ENCODE peak calls at places on chromosome 16, in nine cellular contexts. N is stimulated activated CD8-positive, alpha-beta memory T cell treated with anti-CD3 and anti-CD28 coated beads, Interleukin-12 subunit alpha, Interleukin-12 subunit beta, amount 100 ng/mL, for 4 hours; V is lung microvascular endothelial cell; W is SW 1271; B is HTR-8/SVneo; G is hepatocyte; T is effector memory CD4-positive, alpha-beta T cell; E is HuH-7; Z is fibroblast of lung. Y is an unnamed sample.

GRCh38 chr16:49649013-49649785 is 206.7 kb downstream of the ZNF423 start:
- DNase-seq in N (no peak), V (no peak), W (no peak), B (no peak), G (no peak), T (no peak), E (no peak), Z (peak), Y (peak)

GRCh38 chr16:15548482-15548891 is 94.5 kb downstream of the MARF1 start:
- DNase-seq in N (no peak), V (no peak), W (no peak), B (no peak), G (no peak), T (no peak), E (no peak), Z (peak), Y (no peak)

GRCh38 chr16:61887903-61888302 is 148.3 kb downstream of the CDH8 start:
- DNase-seq in N (no peak), V (no peak), W (no peak), B (no peak), G (peak), T (no peak), E (no peak), Z (peak), Y (no peak)

GRCh38 chr16:49810769-49811315 is 45.1 kb downstream of the ZNF423 start:
- DNase-seq in N (no peak), V (no peak), W (no peak), B (no peak), G (no peak), T (no peak), E (no peak), Z (no peak), Y (no peak)

GRCh38 chr16:74302341-74302740 is 5.7 kb downstream of the PSMD7 start:
- DNase-seq in N (no peak), V (no peak), W (no peak), B (no peak), G (no peak), T (no peak), E (no peak), Z (no peak), Y (no peak)

GRCh38 chr16:13926507-13926906 is 6.6 kb downstream of the ERCC4 start:
- DNase-seq in N (no peak), V (no peak), W (no peak), B (no peak), G (no peak), T (no peak), E (no peak), Z (no peak), Y (no peak)

GRCh38 chr16:84754353-84754856 is 54.6 kb downstream of the USP10 start:
- DNase-seq in N (no peak), V (peak), W (peak), B (peak), G (peak), T (peak), E (peak), Z (peak), Y (peak)

GRCh38 chr16:50688867-50689266 is 4.5 kb upstream of the NOD2 start:
- DNase-seq in N (no peak), V (no peak), W (no peak), B (no peak), G (no peak), T (no peak), E (no peak), Z (no peak), Y (no peak)

GRCh38 chr16:26374279-26374925 is 682.6 kb downstream of the HS3ST4 start:
- DNase-seq in N (no peak), V (no peak), W (no peak), B (no peak), G (no peak), T (no peak), E (no peak), Z (no peak), Y (no peak)

GRCh38 chr16:20611975-20612471 is 35.9 kb upstream of the ACSM2B start:
- DNase-seq in N (no peak), V (peak), W (no peak), B (no peak), G (no peak), T (no peak), E (no peak), Z (no peak), Y (no peak)

GRCh38 chr16:46885960-46886763 is 2.0 kb downstream of the GPT2 start:
- DNase-seq in N (no peak), V (no peak), W (no peak), B (no peak), G (peak), T (no peak), E (no peak), Z (peak), Y (no peak)

GRCh38 chr16:48492131-48492530 is 106.9 kb upstream of the SIAH1 start:
- DNase-seq in N (no peak), V (no peak), W (no peak), B (no peak), G (no peak), T (no peak), E (no peak), Z (no peak), Y (no peak)

GRCh38 chr16:1188781-1189189 is 35.9 kb downstream of the CACNA1H start:
- DNase-seq in N (no peak), V (peak), W (no peak), B (no peak), G (peak), T (no peak), E (peak), Z (peak), Y (peak)

GRCh38 chr16:68921654-68922053 is 78.3 kb downstream of the TANGO6 start:
- DNase-seq in N (no peak), V (peak), W (peak), B (peak), G (peak), T (no peak), E (no peak), Z (peak), Y (peak)

GRCh38 chr16:57000271-57001025 is 11.1 kb downstream of the NLRC5 start:
- DNase-seq in N (peak), V (peak), W (no peak), B (peak), G (no peak), T (peak), E (no peak), Z (peak), Y (no peak)

GRCh38 chr16:65301029-65301428 is 179.2 kb upstream of the CDH11 start:
- DNase-seq in N (no peak), V (no peak), W (no peak), B (no peak), G (no peak), T (no peak), E (no peak), Z (no peak), Y (no peak)

GRCh38 chr16:24993722-24994686 is 21.2 kb downstream of the ARHGAP17 start:
- DNase-seq in N (no peak), V (no peak), W (peak), B (peak), G (peak), T (no peak), E (no peak), Z (peak), Y (peak)

GRCh38 chr16:56726926-56727325 is 3.0 kb upstream of the NUP93 start:
- DNase-seq in N (no peak), V (no peak), W (no peak), B (no peak), G (no peak), T (no peak), E (no peak), Z (no peak), Y (no peak)

GRCh38 chr16:86508947-86509758 is 1.2 kb upstream of the FOXF1 start:
- DNase-seq in N (no peak), V (peak), W (peak), B (peak), G (peak), T (no peak), E (peak), Z (peak), Y (peak)

GRCh38 chr16:87496101-87496801 is 3.4 kb upstream of the ZCCHC14 start:
- DNase-seq in N (no peak), V (no peak), W (no peak), B (no peak), G (no peak), T (peak), E (no peak), Z (no peak), Y (no peak)

GRCh38 chr16:1300664-1301476 is 8.6 kb upstream of the UBE2I start:
- DNase-seq in N (peak), V (peak), W (no peak), B (peak), G (peak), T (peak), E (peak), Z (no peak), Y (peak)

GRCh38 chr16:57297856-57298255 is 13.4 kb upstream of the PLLP start:
- DNase-seq in N (peak), V (no peak), W (no peak), B (no peak), G (no peak), T (peak), E (no peak), Z (no peak), Y (no peak)

GRCh38 chr16:3068486-3068885 is 3.0 kb downstream of the IL32 start:
- DNase-seq in N (no peak), V (no peak), W (no peak), B (no peak), G (no peak), T (no peak), E (no peak), Z (no peak), Y (no peak)

GRCh38 chr16:8751481-8752311 is 45.7 kb downstream of the TMEM186 start:
- DNase-seq in N (no peak), V (peak), W (peak), B (peak), G (peak), T (no peak), E (no peak), Z (peak), Y (peak)

GRCh38 chr16:31411024-31411845 is 16.9 kb downstream of the COX6A2 start:
- DNase-seq in N (no peak), V (no peak), W (no peak), B (no peak), G (no peak), T (no peak), E (no peak), Z (no peak), Y (no peak)

GRCh38 chr16:69223882-69224281 is 36.9 kb downstream of the SNTB2 start:
- DNase-seq in N (no peak), V (no peak), W (no peak), B (no peak), G (no peak), T (no peak), E (no peak), Z (peak), Y (no peak)

GRCh38 chr16:67339453-67339852 is 12.8 kb downstream of the LRRC36 start:
- DNase-seq in N (no peak), V (peak), W (peak), B (no peak), G (peak), T (no peak), E (no peak), Z (peak), Y (no peak)

GRCh38 chr16:5058476-5058875 is 7.3 kb downstream of the C16orf89 start:
- DNase-seq in N (no peak), V (peak), W (no peak), B (no peak), G (no peak), T (no peak), E (no peak), Z (peak), Y (no peak)

Y was measured in LoVo.